ENCODE peak calls at places on chromosomes 12 and 14, in eight cellular contexts. S is tibial artery; Z is Panc1; Y is AG04450; A is ovary; D is CD8-positive, alpha-beta T cell; Q is neuronal stem cell; U is HAP-1. I is an unnamed sample. For H3K9me3, the result is how much of the 10 kb centered on the place peaks cover.

GRCh38 chr12:24851816-24852337 is 97.0 kb downstream of the BCAT1 start:
- DNase-seq in S (no peak), Z (no peak), Y (no peak), A (no peak), D (no peak), Q (no peak), U (no peak), I (no peak)

GRCh38 chr12:5003025-5003666 is 40.5 kb upstream of the KCNA5 start:
- DNase-seq in S (peak), Z (peak), Y (peak), A (no peak), D (no peak), Q (peak), U (peak), I (peak)

GRCh38 chr12:69002969-69003368 is 70.0 kb upstream of the CPM start:
- DNase-seq in S (no peak), Z (no peak), Y (no peak), A (no peak), D (no peak), Q (no peak), U (no peak), I (no peak)

GRCh38 chr12:123721245-123721644 is 9.1 kb downstream of the ATP6V0A2 start:
- DNase-seq in S (no peak), Z (no peak), Y (no peak), A (no peak), D (no peak), Q (no peak), U (no peak), I (no peak)

GRCh38 chr12:132908145-132909029 is 21.0 kb upstream of the CHFR start:
- DNase-seq in S (peak), Z (no peak), Y (peak), A (peak), D (peak), Q (peak), U (no peak), I (peak)

GRCh38 chr12:122987086-122987951 is 6.8 kb downstream of the ARL6IP4 start:
- DNase-seq in S (no peak), Z (no peak), Y (no peak), A (no peak), D (no peak), Q (no peak), U (no peak), I (no peak)

GRCh38 chr14:89282191-89282590 is 134.8 kb downstream of the FOXN3 start:
- DNase-seq in S (no peak), Z (no peak), Y (no peak), A (no peak), D (no peak), Q (no peak), U (no peak), I (no peak)

GRCh38 chr12:9673404-9674225 is 4.1 kb downstream of the CLEC2D start:
- DNase-seq in S (peak), Z (no peak), Y (peak), A (peak), D (no peak), Q (no peak), U (no peak), I (peak)

GRCh38 chr12:75655233-75655879 is 143.9 kb upstream of the KRR1 start:
- DNase-seq in S (no peak), Z (no peak), Y (no peak), A (no peak), D (no peak), Q (no peak), U (no peak), I (no peak)

GRCh38 chr12:25690996-25691864 is 138.1 kb upstream of the LMNTD1 start:
- DNase-seq in S (no peak), Z (no peak), Y (no peak), A (no peak), D (no peak), Q (no peak), U (no peak), I (no peak)

GRCh38 chr12:118034429-118035193 is 18.1 kb downstream of the RFC5 start:
- DNase-seq in S (no peak), Z (no peak), Y (peak), A (no peak), D (no peak), Q (no peak), U (no peak), I (no peak)

GRCh38 chr12:32125455-32126084 is 18.9 kb downstream of the BICD1 start:
- DNase-seq in S (no peak), Z (no peak), Y (no peak), A (no peak), D (no peak), Q (no peak), U (no peak), I (no peak)

GRCh38 chr14:26008290-26008689 is 589.5 kb downstream of the NOVA1 start:
- DNase-seq in S (no peak), Z (no peak), Y (no peak), A (no peak), D (no peak), Q (no peak), U (peak), I (no peak)

GRCh38 chr14:69665596-69665995 is 54.2 kb downstream of the SUSD6 start:
- DNase-seq in S (no peak), Z (no peak), Y (no peak), A (no peak), D (no peak), Q (no peak), U (no peak), I (no peak)

GRCh38 chr14:79057333-79057732 is 887.2 kb downstream of the NRXN3 start:
- DNase-seq in S (no peak), Z (no peak), Y (no peak), A (no peak), D (no peak), Q (no peak), U (no peak), I (no peak)

GRCh38 chr12:51683763-51684357 is 92.8 kb downstream of the SCN8A start:
- DNase-seq in S (no peak), Z (no peak), Y (no peak), A (no peak), D (no peak), Q (no peak), U (peak), I (no peak)

GRCh38 chr12:51827925-51828818 is 20.3 kb downstream of the FIGNL2 start:
- DNase-seq in S (no peak), Z (no peak), Y (no peak), A (no peak), D (no peak), Q (no peak), U (no peak), I (no peak)

GRCh38 chr14:49879683-49880204 is 13.1 kb upstream of the ARF6 start:
- DNase-seq in S (no peak), Z (no peak), Y (no peak), A (peak), D (no peak), Q (no peak), U (peak), I (no peak)

GRCh38 chr14:60722836-60723217 is 1.3 kb downstream of the SIX4 start:
- DNase-seq in S (no peak), Z (no peak), Y (no peak), A (peak), D (no peak), Q (peak), U (peak), I (peak)

GRCh38 chr14:31960039-31960438 is 117.1 kb upstream of the ARHGAP5 start:
- DNase-seq in S (no peak), Z (no peak), Y (no peak), A (no peak), D (no peak), Q (no peak), U (no peak), I (no peak)

GRCh38 chr12:108633534-108634224 is at the start of gene SELPLG:
- DNase-seq in S (peak), Z (no peak), Y (no peak), A (no peak), D (peak), Q (no peak), U (no peak), I (peak)

GRCh38 chr14:26841920-26842741 is 244.3 kb upstream of the NOVA1 start:
- DNase-seq in S (peak), Z (peak), Y (peak), A (peak), D (no peak), Q (no peak), U (no peak), I (no peak)

GRCh38 chr14:61368061-61368710 is 46.8 kb downstream of the PRKCH start:
- DNase-seq in S (no peak), Z (no peak), Y (no peak), A (no peak), D (no peak), Q (no peak), U (no peak), I (no peak)

GRCh38 chr12:41213107-41213506 is 25.0 kb downstream of the PDZRN4 start:
- DNase-seq in S (no peak), Z (no peak), Y (no peak), A (no peak), D (no peak), Q (no peak), U (no peak), I (no peak)

GRCh38 chr12:2355604-2356003 is 302.8 kb downstream of the CACNA1C start:
- DNase-seq in S (peak), Z (no peak), Y (no peak), A (no peak), D (no peak), Q (no peak), U (no peak), I (no peak)

GRCh38 chr14:73759183-73759713 is 45.1 kb upstream of the PNMA1 start:
- DNase-seq in S (peak), Z (no peak), Y (no peak), A (peak), D (no peak), Q (no peak), U (peak), I (peak)

GRCh38 chr14:77988966-77989365 is 181.2 kb upstream of the NRXN3 start:
- DNase-seq in S (peak), Z (no peak), Y (peak), A (no peak), D (no peak), Q (no peak), U (no peak), I (no peak)

GRCh38 chr14:40219032-40219431 is 786.8 kb upstream of the FBXO33 start:
- DNase-seq in S (no peak), Z (no peak), Y (no peak), A (no peak), D (no peak), Q (no peak), U (no peak), I (no peak)

GRCh38 chr12:14772946-14773345 is 30.3 kb downstream of the WBP11 start:
- DNase-seq in S (no peak), Z (no peak), Y (no peak), A (no peak), D (no peak), Q (no peak), U (no peak), I (no peak)

GRCh38 chr14:36901846-36902245 is 240.2 kb downstream of the PAX9 start:
- DNase-seq in S (no peak), Z (no peak), Y (no peak), A (no peak), D (no peak), Q (no peak), U (no peak), I (no peak)

GRCh38 chr12:104549820-104550480 is 93.2 kb downstream of the CHST11 start:
- DNase-seq in S (no peak), Z (no peak), Y (no peak), A (no peak), D (no peak), Q (no peak), U (no peak), I (no peak)

GRCh38 chr14:53285064-53285463 is 131.9 kb upstream of the DDHD1 start:
- DNase-seq in S (no peak), Z (no peak), Y (no peak), A (no peak), D (no peak), Q (no peak), U (no peak), I (no peak)

GRCh38 chr12:77064891-77065360 is 443 bp downstream of the E2F7 start:
- DNase-seq in S (peak), Z (no peak), Y (no peak), A (no peak), D (no peak), Q (no peak), U (peak), I (no peak)

GRCh38 chr14:18660585-18660922 is 59.6 kb downstream of the OR11H12 start:
- DNase-seq in S (no peak), Z (no peak), Y (no peak), A (no peak), D (no peak), Q (no peak), U (no peak), I (no peak)
- H3K9me3 ChIP-seq in S (under half), Z (under half), Y (under half), A (under half), D (under half), Q (under half), U (under half), I (under half)

GRCh38 chr14:59120931-59121330 is 67.5 kb upstream of the DAAM1 start:
- DNase-seq in S (no peak), Z (no peak), Y (no peak), A (no peak), D (no peak), Q (no peak), U (no peak), I (no peak)
- H3K4me3 ChIP-seq in S (no peak), Z (no peak), Y (no peak), A (no peak), D (no peak), Q (no peak), U (no peak), I (no peak)

DNA sequence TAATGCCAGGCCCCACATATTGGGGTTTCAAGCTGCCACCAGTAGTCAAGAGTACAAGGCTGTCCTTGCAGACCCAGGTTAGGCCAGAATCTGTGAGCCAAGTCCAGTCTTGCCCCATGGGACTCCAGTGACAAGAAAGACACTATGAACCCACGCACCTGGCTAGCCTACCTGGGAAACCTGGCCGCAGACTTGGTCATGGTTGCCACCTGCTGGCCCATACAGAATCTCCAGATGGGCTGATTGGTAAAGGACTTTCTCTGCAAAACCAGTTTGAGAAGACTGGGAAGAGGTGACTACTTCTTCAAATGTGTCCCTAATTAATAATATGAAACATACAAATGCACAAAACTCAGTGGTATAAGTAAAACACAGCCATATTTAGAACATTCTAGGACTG is 398.4 kb upstream of the FLRT2 start:
- DNase-seq in S (no peak), Z (no peak), Y (no peak), A (no peak), D (no peak), Q (no peak), U (no peak), I (no peak)
- H3K9me3 ChIP-seq in S (under half), Z (under half), Y (under half), A (under half), D (under half), Q (under half), U (under half), I (under half)

GRCh38 chr12:13102481-13103195 is 829 bp downstream of the GSG1 start:
- DNase-seq in S (no peak), Z (no peak), Y (no peak), A (no peak), D (no peak), Q (no peak), U (no peak), I (no peak)

GRCh38 chr12:13103391-13104033 is at the start of gene GSG1:
- DNase-seq in S (no peak), Z (no peak), Y (no peak), A (no peak), D (no peak), Q (no peak), U (no peak), I (no peak)

GRCh38 chr12:13100610-13100881 is 2.9 kb downstream of the GSG1 start:
- DNase-seq in S (no peak), Z (no peak), Y (no peak), A (no peak), D (no peak), Q (no peak), U (no peak), I (no peak)

GRCh38 chr12:13100882-13101769 is 2.3 kb downstream of the GSG1 start:
- DNase-seq in S (peak), Z (no peak), Y (peak), A (peak), D (peak), Q (peak), U (peak), I (peak)

GRCh38 chr12:13101854-13102375 is 1.6 kb downstream of the GSG1 start:
- DNase-seq in S (no peak), Z (no peak), Y (no peak), A (no peak), D (no peak), Q (no peak), U (no peak), I (no peak)
- H3K4me3 ChIP-seq in S (peak), Z (peak), Y (peak), A (peak), D (peak), Q (no peak), U (peak), I (no peak)

DNA sequence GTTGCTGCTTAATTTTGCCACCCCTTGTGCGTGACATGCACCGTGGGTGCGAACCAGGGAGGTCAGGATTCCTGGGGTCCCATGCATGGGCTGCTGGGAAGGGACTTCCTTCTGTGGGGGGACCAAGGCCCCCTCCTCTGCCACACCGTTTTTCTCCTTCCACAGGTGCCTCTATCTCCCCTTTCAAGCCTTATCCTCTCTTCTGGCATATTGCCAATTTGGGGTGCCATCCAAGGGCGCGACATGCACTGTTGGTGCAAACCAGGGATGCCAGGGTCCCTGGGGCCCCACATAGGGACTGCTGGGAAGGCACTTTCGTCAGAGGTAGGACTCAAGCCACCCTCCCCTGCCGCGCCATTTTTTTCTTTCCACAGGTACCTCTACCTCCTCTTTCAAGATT is 289.0 kb downstream of the ALG10 start:
- DNase-seq in S (no peak), Z (no peak), Y (no peak), A (no peak), D (no peak), Q (no peak), U (no peak), I (no peak)
- H3K9me3 ChIP-seq in S (under half), Z (under half), Y (half or more), A (under half), D (under half), Q (under half), U (under half), I (under half)

DNA sequence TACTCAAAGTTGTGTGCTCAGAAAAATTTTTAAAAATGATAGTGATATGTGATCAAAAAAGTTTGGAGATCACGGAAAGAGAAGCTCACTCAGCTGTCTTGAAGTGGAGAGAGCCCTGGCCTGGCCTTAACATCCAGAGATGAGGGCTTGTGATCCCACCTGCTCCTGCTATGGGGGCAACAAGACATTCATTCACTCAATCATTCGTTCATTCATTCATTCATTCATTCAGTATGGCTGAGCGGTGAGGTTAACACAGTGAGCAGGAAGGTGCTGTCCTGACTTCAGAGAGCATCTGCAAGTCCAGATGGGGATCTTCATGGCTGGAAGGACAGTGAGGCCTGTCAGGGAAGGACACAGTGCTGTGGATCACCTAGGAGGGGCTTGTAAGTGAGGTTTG is 112.3 kb downstream of the SLC25A47 start:
- DNase-seq in S (no peak), Z (no peak), Y (no peak), A (no peak), D (no peak), Q (no peak), U (no peak), I (no peak)
- H3K4me3 ChIP-seq in S (no peak), Z (no peak), Y (no peak), A (no peak), D (no peak), Q (no peak), U (no peak), I (no peak)

GRCh38 chr12:3951380-3952135 is 78.4 kb upstream of the PARP11 start:
- DNase-seq in S (no peak), Z (no peak), Y (no peak), A (no peak), D (no peak), Q (no peak), U (no peak), I (no peak)

GRCh38 chr12:3947781-3948180 is 74.6 kb upstream of the PARP11 start:
- DNase-seq in S (no peak), Z (no peak), Y (no peak), A (no peak), D (no peak), Q (no peak), U (no peak), I (no peak)

GRCh38 chr12:3945671-3946070 is 72.5 kb upstream of the PARP11 start:
- DNase-seq in S (no peak), Z (no peak), Y (no peak), A (no peak), D (no peak), Q (no peak), U (no peak), I (no peak)

GRCh38 chr12:3950714-3951320 is 77.6 kb upstream of the PARP11 start:
- DNase-seq in S (no peak), Z (no peak), Y (no peak), A (no peak), D (no peak), Q (no peak), U (no peak), I (no peak)
- H3K9me3 ChIP-seq in S (under half), Z (under half), Y (under half), A (under half), D (under half), Q (under half), U (under half), I (under half)

GRCh38 chr12:114401346-114402320 is 4.3 kb downstream of the TBX5 start:
- DNase-seq in S (no peak), Z (no peak), Y (no peak), A (no peak), D (no peak), Q (no peak), U (no peak), I (no peak)

GRCh38 chr12:114405199-114405448 is 820 bp downstream of the TBX5 start:
- DNase-seq in S (no peak), Z (no peak), Y (no peak), A (no peak), D (no peak), Q (no peak), U (no peak), I (no peak)

GRCh38 chr12:114403690-114404450 is 2.1 kb downstream of the TBX5 start:
- DNase-seq in S (no peak), Z (no peak), Y (no peak), A (no peak), D (no peak), Q (peak), U (peak), I (no peak)

GRCh38 chr12:114404451-114405198 is 1.3 kb downstream of the TBX5 start:
- DNase-seq in S (no peak), Z (no peak), Y (no peak), A (no peak), D (no peak), Q (peak), U (no peak), I (no peak)

DNA sequence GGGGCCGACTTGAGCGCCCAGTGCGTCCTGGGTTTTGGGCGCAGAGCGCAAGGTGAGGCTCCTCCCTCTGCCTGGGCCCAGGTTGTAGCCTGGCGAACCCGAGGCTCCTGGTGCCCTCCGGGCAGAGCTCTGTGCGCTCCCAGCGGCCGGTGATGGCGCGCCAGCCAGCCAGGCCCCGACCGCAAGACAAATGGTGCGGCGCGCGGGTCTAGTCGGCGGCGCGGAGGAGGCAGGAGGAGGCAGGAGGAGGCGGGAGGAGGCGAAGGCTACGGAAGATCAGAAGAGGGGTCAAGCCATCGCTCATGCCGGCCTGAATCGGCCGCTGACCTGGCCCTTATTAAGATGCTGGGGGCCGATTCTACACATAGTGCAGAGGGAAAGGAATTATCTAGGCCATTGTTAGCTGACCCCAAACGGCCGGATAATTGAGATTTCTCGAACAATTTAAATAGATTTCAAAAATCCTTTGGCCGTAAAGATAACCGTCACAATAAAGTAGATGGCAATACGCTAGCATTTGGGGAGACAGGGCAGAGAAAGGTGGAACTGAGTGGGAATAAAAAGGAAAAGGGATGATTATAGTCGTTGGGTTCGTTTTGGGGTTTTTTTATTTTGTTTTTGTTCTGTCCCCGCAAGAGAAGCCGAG is 2.8 kb downstream of the TBX5 start:
- DNase-seq in S (no peak), Z (no peak), Y (no peak), A (no peak), D (no peak), Q (peak), U (peak), I (no peak)
- H3K4me3 ChIP-seq in S (no peak), Z (no peak), Y (peak), A (no peak), D (no peak), Q (no peak), U (peak), I (no peak)